ENCODE peak calls at places on chromosomes 3 and 15, in eight cellular contexts. F, S, T, Y, P, L, D and B are unnamed samples.

GRCh38 chr15:59157840-59158700 is 48.6 kb upstream of the LDHAL6B start:
- DNase-seq in F (no peak), S (no peak), T (no peak), Y (no peak), P (no peak), L (no peak), D (no peak), B (no peak)

GRCh38 chr3:119834754-119835365 is 53.0 kb downstream of the NR1I2 start:
- DNase-seq in F (no peak), S (peak; percentile 19), T (no peak), Y (no peak), P (no peak), L (no peak), D (no peak), B (no peak)

GRCh38 chr3:136512391-136512790 is 239.8 kb downstream of the STAG1 start:
- DNase-seq in F (no peak), S (no peak), T (no peak), Y (no peak), P (no peak), L (no peak), D (no peak), B (no peak)

GRCh38 chr3:184491867-184492615 is 69.5 kb upstream of the EPHB3 start:
- DNase-seq in F (no peak), S (peak; percentile 84), T (no peak), Y (no peak), P (no peak), L (no peak), D (no peak), B (no peak)

GRCh38 chr15:88624156-88624970 is 3.2 kb downstream of the AEN start:
- DNase-seq in F (no peak), S (peak; percentile 36), T (no peak), Y (no peak), P (no peak), L (peak; percentile 64), D (peak; percentile 58), B (no peak)

GRCh38 chr15:78915341-78916087 is 29.3 kb downstream of the CTSH start:
- DNase-seq in F (no peak), S (peak; percentile 95), T (peak; percentile 75), Y (no peak), P (no peak), L (peak; percentile 85), D (no peak), B (no peak)

GRCh38 chr3:149009732-149010131 is 18.4 kb downstream of the GYG1 start:
- DNase-seq in F (no peak), S (peak; percentile 72), T (no peak), Y (no peak), P (no peak), L (no peak), D (peak; percentile 58), B (no peak)

GRCh38 chr3:3800685-3801509 is 1.7 kb downstream of the LRRN1 start:
- DNase-seq in F (no peak), S (no peak), T (no peak), Y (peak; percentile 87), P (no peak), L (no peak), D (no peak), B (peak; percentile 22)

GRCh38 chr3:73141531-73141930 is 80.1 kb downstream of the EBLN2 start:
- DNase-seq in F (no peak), S (no peak), T (no peak), Y (no peak), P (no peak), L (no peak), D (no peak), B (no peak)

GRCh38 chr3:163753033-163753432 is 1325.3 kb downstream of the SI start:
- DNase-seq in F (no peak), S (no peak), T (no peak), Y (no peak), P (no peak), L (no peak), D (no peak), B (no peak)

GRCh38 chr3:122535964-122536363 is 21.2 kb upstream of the KPNA1 start:
- DNase-seq in F (no peak), S (no peak), T (no peak), Y (no peak), P (no peak), L (no peak), D (no peak), B (no peak)

GRCh38 chr15:50358805-50359204 is 3.8 kb upstream of the GABPB1 start:
- DNase-seq in F (no peak), S (peak; percentile 71), T (no peak), Y (no peak), P (no peak), L (no peak), D (peak; percentile 72), B (peak; percentile 36)

GRCh38 chr3:188150982-188151381 is 3.0 kb upstream of the LPP start:
- DNase-seq in F (peak; percentile 17), S (no peak), T (no peak), Y (no peak), P (no peak), L (no peak), D (peak; percentile 34), B (no peak)

GRCh38 chr3:52385157-52385556 is 59.7 kb downstream of the SEMA3G start:
- DNase-seq in F (peak; percentile 48), S (peak; percentile 65), T (no peak), Y (no peak), P (no peak), L (no peak), D (peak; percentile 60), B (peak; percentile 41)

GRCh38 chr3:10495003-10495402 is 10.4 kb downstream of the ATP2B2 start:
- DNase-seq in F (no peak), S (no peak), T (no peak), Y (no peak), P (no peak), L (no peak), D (peak; percentile 54), B (peak; percentile 65)

GRCh38 chr15:62343397-62343796 is 178.3 kb upstream of the C2CD4B start:
- DNase-seq in F (no peak), S (no peak), T (no peak), Y (peak; percentile 46), P (no peak), L (no peak), D (no peak), B (no peak)

GRCh38 chr3:101827211-101828174 is 21.8 kb upstream of the NFKBIZ start:
- DNase-seq in F (peak; percentile 67), S (peak; percentile 75), T (no peak), Y (peak; percentile 33), P (peak; percentile 78), L (peak; percentile 91), D (peak; percentile 88), B (peak; percentile 55)

GRCh38 chr3:90055721-90056120 is 948.3 kb downstream of the EPHA3 start:
- DNase-seq in F (no peak), S (no peak), T (no peak), Y (no peak), P (no peak), L (no peak), D (no peak), B (no peak)

GRCh38 chr15:73602444-73602843 is 30.7 kb downstream of the NPTN start:
- DNase-seq in F (no peak), S (peak; percentile 7), T (no peak), Y (no peak), P (no peak), L (no peak), D (peak; percentile 28), B (no peak)

GRCh38 chr3:154214320-154214719 is 93.1 kb downstream of the ARHGEF26 start:
- DNase-seq in F (no peak), S (no peak), T (no peak), Y (no peak), P (no peak), L (no peak), D (peak; percentile 71), B (no peak)

GRCh38 chr3:70049761-70050160 is 50.2 kb downstream of the SAMMSON start:
- DNase-seq in F (no peak), S (no peak), T (peak; percentile 1), Y (no peak), P (no peak), L (no peak), D (peak; percentile 2), B (no peak)

GRCh38 chr15:87045741-87046140 is 966.1 kb downstream of the AGBL1 start:
- DNase-seq in F (peak; percentile 58), S (no peak), T (peak; percentile 62), Y (no peak), P (no peak), L (no peak), D (peak; percentile 54), B (no peak)

GRCh38 chr3:77686560-77686959 is 646.7 kb downstream of the ROBO2 start:
- DNase-seq in F (no peak), S (no peak), T (no peak), Y (no peak), P (no peak), L (no peak), D (no peak), B (no peak)

GRCh38 chr3:168248383-168249047 is 152.8 kb upstream of the GOLIM4 start:
- DNase-seq in F (no peak), S (no peak), T (no peak), Y (peak; percentile 79), P (no peak), L (no peak), D (peak; percentile 41), B (peak; percentile 62)

GRCh38 chr15:63501256-63502089 is 2.9 kb upstream of the USP3 start:
- DNase-seq in F (peak; percentile 57), S (no peak), T (no peak), Y (peak; percentile 84), P (no peak), L (peak; percentile 93), D (peak; percentile 91), B (peak; percentile 70)

GRCh38 chr3:20185364-20185732 is 658 bp downstream of the SGO1 start:
- DNase-seq in F (no peak), S (no peak), T (no peak), Y (no peak), P (no peak), L (no peak), D (peak; percentile 43), B (peak; percentile 12)

GRCh38 chr3:174644287-174644686 is 214.8 kb upstream of the NAALADL2 start:
- DNase-seq in F (no peak), S (no peak), T (no peak), Y (no peak), P (no peak), L (no peak), D (no peak), B (no peak)

GRCh38 chr3:59245879-59246501 is 196.2 kb upstream of the CFAP20DC start:
- DNase-seq in F (no peak), S (no peak), T (peak; percentile 37), Y (no peak), P (no peak), L (no peak), D (peak; percentile 34), B (no peak)

GRCh38 chr3:188407158-188407880 is 253.4 kb downstream of the LPP start:
- DNase-seq in F (no peak), S (no peak), T (no peak), Y (no peak), P (no peak), L (no peak), D (peak; percentile 36), B (no peak)

GRCh38 chr3:90015688-90016356 is 908.4 kb downstream of the EPHA3 start:
- DNase-seq in F (peak; percentile 81), S (no peak), T (peak; percentile 58), Y (no peak), P (no peak), L (no peak), D (no peak), B (peak; percentile 2)

GRCh38 chr15:85810075-85810474 is 15.3 kb upstream of the KLHL25 start:
- DNase-seq in F (no peak), S (no peak), T (no peak), Y (no peak), P (no peak), L (no peak), D (peak; percentile 35), B (no peak)

GRCh38 chr3:47554335-47554734 is 24.3 kb downstream of the CSPG5 start:
- DNase-seq in F (no peak), S (no peak), T (no peak), Y (no peak), P (no peak), L (no peak), D (no peak), B (no peak)

GRCh38 chr3:4821975-4822374 is 157.3 kb upstream of the BHLHE40 start:
- DNase-seq in F (no peak), S (no peak), T (no peak), Y (peak; percentile 24), P (peak; percentile 71), L (no peak), D (no peak), B (no peak)